ENCODE peak calls at places on chromosomes 3 and 15, in seven cellular contexts. J is effector memory CD8-positive, alpha-beta T cell; T is activated naive CD4-positive, alpha-beta T cell treated with anti-CD3 and anti-CD28 coated beads, Interleukin-2, amount 50 U/mL, for 72 hours; Y is left cardiac atrium; X is HCT116; W is CD4-positive, alpha-beta T cell; Q is activated T-cell treated with anti-CD3 and anti-CD28 coated beads, Interleukin-2, amount 50 U/mL, for 72 hours. O is an unnamed sample.

GRCh38 chr15:57015897-57016296 is 97.5 kb downstream of the TCF12 start:
- ATAC-seq in J (no peak), T (no peak), Y (peak), X (no peak), W (no peak), Q (peak), O (peak)

GRCh38 chr3:108157275-108157674 is 64.9 kb downstream of the IFT57 start:
- ATAC-seq in J (no peak), T (no peak), Y (no peak), X (no peak), W (no peak), Q (no peak), O (no peak)

GRCh38 chr3:53682807-53683206 is 163.4 kb downstream of the CHDH start:
- ATAC-seq in J (no peak), T (no peak), Y (no peak), X (no peak), W (no peak), Q (no peak), O (no peak)

GRCh38 chr3:4730734-4731133 is 237.6 kb downstream of the ITPR1 start:
- ATAC-seq in J (no peak), T (no peak), Y (peak), X (no peak), W (no peak), Q (no peak), O (no peak)

GRCh38 chr3:31562525-31562924 is 29.8 kb downstream of the STT3B start:
- ATAC-seq in J (peak), T (peak), Y (no peak), X (peak), W (peak), Q (peak), O (no peak)

GRCh38 chr3:65545429-65545828 is 493.3 kb downstream of the MAGI1 start:
- ATAC-seq in J (no peak), T (no peak), Y (no peak), X (no peak), W (no peak), Q (no peak), O (no peak)

GRCh38 chr3:46090161-46090591 is 62.9 kb upstream of the XCR1 start:
- ATAC-seq in J (peak), T (peak), Y (no peak), X (peak), W (no peak), Q (peak), O (peak)

GRCh38 chr3:123447749-123448502 is 964 bp downstream of the ADCY5 start:
- ATAC-seq in J (peak), T (peak), Y (no peak), X (peak), W (peak), Q (peak), O (peak)

GRCh38 chr3:25427155-25428002 is 684 bp upstream of the RARB start:
- ATAC-seq in J (no peak), T (no peak), Y (peak), X (no peak), W (no peak), Q (no peak), O (no peak)

GRCh38 chr3:55604846-55605245 is 117.7 kb upstream of the WNT5A start:
- ATAC-seq in J (no peak), T (no peak), Y (no peak), X (no peak), W (no peak), Q (no peak), O (no peak)

GRCh38 chr3:161388860-161389259 is 17.5 kb upstream of the SPTSSB start:
- ATAC-seq in J (no peak), T (no peak), Y (peak), X (no peak), W (no peak), Q (no peak), O (no peak)

GRCh38 chr15:80878242-80878866 is 99.2 kb downstream of the CEMIP start:
- ATAC-seq in J (no peak), T (no peak), Y (no peak), X (no peak), W (no peak), Q (no peak), O (no peak)

GRCh38 chr15:51759557-51760070 is 8.2 kb downstream of the TMOD2 start:
- ATAC-seq in J (no peak), T (peak), Y (peak), X (peak), W (no peak), Q (peak), O (no peak)

GRCh38 chr3:23664459-23664858 is 141.3 kb upstream of the UBE2E1 start:
- ATAC-seq in J (no peak), T (no peak), Y (no peak), X (no peak), W (no peak), Q (peak), O (peak)

GRCh38 chr15:89963301-89964288 is 37.5 kb upstream of the ZNF710 start:
- ATAC-seq in J (no peak), T (no peak), Y (peak), X (no peak), W (no peak), Q (no peak), O (no peak)

GRCh38 chr15:92393287-92393993 is at the start of gene ST8SIA2:
- ATAC-seq in J (no peak), T (no peak), Y (peak), X (no peak), W (no peak), Q (no peak), O (no peak)

GRCh38 chr15:60774829-60775228 is 295.9 kb upstream of the ICE2 start:
- ATAC-seq in J (no peak), T (peak), Y (no peak), X (no peak), W (no peak), Q (peak), O (peak)

GRCh38 chr3:193605876-193606275 is 12.9 kb downstream of the OPA1 start:
- ATAC-seq in J (peak), T (peak), Y (peak), X (peak), W (peak), Q (peak), O (peak)

GRCh38 chr3:122530164-122530563 is 15.4 kb upstream of the KPNA1 start:
- ATAC-seq in J (no peak), T (no peak), Y (no peak), X (no peak), W (no peak), Q (no peak), O (no peak)

GRCh38 chr3:120858501-120858900 is 49.5 kb upstream of the STXBP5L start:
- ATAC-seq in J (no peak), T (no peak), Y (no peak), X (no peak), W (no peak), Q (no peak), O (no peak)

GRCh38 chr3:5051772-5052171 is 70.3 kb upstream of the ARL8B start:
- ATAC-seq in J (no peak), T (peak), Y (no peak), X (no peak), W (no peak), Q (peak), O (peak)

GRCh38 chr15:83115831-83116565 is 8.6 kb downstream of the TM6SF1 start:
- ATAC-seq in J (no peak), T (peak), Y (no peak), X (no peak), W (no peak), Q (peak), O (peak)

GRCh38 chr15:92600902-92601301 is 54.7 kb downstream of the FAM174B start:
- ATAC-seq in J (no peak), T (no peak), Y (no peak), X (no peak), W (no peak), Q (peak), O (no peak)

GRCh38 chr3:44264146-44264545 is 22.5 kb downstream of the TOPAZ1 start:
- ATAC-seq in J (no peak), T (no peak), Y (no peak), X (no peak), W (no peak), Q (no peak), O (no peak)

GRCh38 chr3:50187750-50188149 is 3.7 kb upstream of the GNAT1 start:
- ATAC-seq in J (no peak), T (no peak), Y (no peak), X (no peak), W (no peak), Q (no peak), O (no peak)

GRCh38 chr15:51170882-51171577 is 76.3 kb upstream of the TNFAIP8L3 start:
- ATAC-seq in J (no peak), T (no peak), Y (no peak), X (no peak), W (no peak), Q (no peak), O (no peak)